ENCODE peak calls at places on chromosomes 11 and 22, in seven cellular contexts. W, U, V, C, O, G and M are unnamed samples.

GRCh38 chr11:11909727-11910126 is 68.0 kb downstream of the USP47 start:
- DNase-seq in V (no peak), O (no peak), G (no peak), C (no peak), U (no peak), W (peak; percentile 57), M (no peak)

GRCh38 chr11:118914178-118914918 is 11.4 kb downstream of the BCL9L start:
- DNase-seq in W (no peak), V (peak; percentile 73), O (peak; percentile 75), U (no peak), G (no peak), C (peak; percentile 72), M (no peak)

GRCh38 chr11:72823105-72823804 is 9.0 kb downstream of the ATG16L2 start:
- DNase-seq in C (no peak), O (no peak), V (peak; percentile 38), G (no peak), W (no peak), U (no peak), M (no peak)

GRCh38 chr11:47415091-47415854 is 6.9 kb downstream of the SLC39A13 start:
- DNase-seq in C (no peak), W (no peak), G (no peak), U (no peak), V (no peak), O (no peak), M (no peak)

GRCh38 chr22:46259374-46259773 is 3.8 kb downstream of the PKDREJ start:
- DNase-seq in O (no peak), W (no peak), C (no peak), V (no peak), G (no peak), U (no peak), M (no peak)

GRCh38 chr11:59756845-59757244 is 1.7 kb downstream of the STX3 start:
- DNase-seq in O (peak; percentile 87), V (peak; percentile 44), C (peak; percentile 78), G (no peak), W (peak; percentile 62), U (no peak), M (no peak)

GRCh38 chr11:34242037-34242625 is 115.7 kb downstream of the ABTB2 start:
- DNase-seq in W (peak; percentile 55), V (no peak), O (peak; percentile 58), U (no peak), C (no peak), G (no peak), M (no peak)

GRCh38 chr11:62985351-62985750 is 584 bp upstream of the SLC22A6 start:
- DNase-seq in U (no peak), W (no peak), V (no peak), O (no peak), C (no peak), G (no peak), M (no peak)

GRCh38 chr22:45338795-45339194 is 29.1 kb downstream of the FAM118A start:
- DNase-seq in G (no peak), U (no peak), C (no peak), O (no peak), W (no peak), V (no peak), M (no peak)

GRCh38 chr11:64629796-64630562 is 39.0 kb downstream of the SLC22A12 start:
- DNase-seq in G (peak; percentile 70), V (peak; percentile 57), C (no peak), O (no peak), W (peak; percentile 35), U (no peak), M (no peak)

GRCh38 chr11:128852327-128853023 is 14.6 kb downstream of the KCNJ1 start:
- DNase-seq in C (no peak), O (no peak), V (peak; percentile 73), W (no peak), U (no peak), G (no peak), M (no peak)

GRCh38 chr11:129917231-129917630 is 21.9 kb upstream of the NFRKB start:
- DNase-seq in G (no peak), V (no peak), C (no peak), W (peak; percentile 34), U (no peak), O (no peak), M (no peak)

GRCh38 chr22:25393121-25393805 is 171.2 kb upstream of the GRK3 start:
- DNase-seq in G (no peak), O (no peak), C (no peak), W (no peak), V (no peak), U (no peak), M (no peak)

GRCh38 chr11:24348908-24349307 is 147.9 kb upstream of the LUZP2 start:
- DNase-seq in W (no peak), O (no peak), V (no peak), C (no peak), G (no peak), U (no peak), M (no peak)

GRCh38 chr11:3056296-3057068 is 741 bp downstream of the CARS1 start:
- DNase-seq in U (no peak), O (no peak), V (no peak), C (peak; percentile 54), W (peak; percentile 46), G (no peak), M (no peak)

GRCh38 chr11:44927174-44927661 is 23.5 kb downstream of the TP53I11 start:
- DNase-seq in U (no peak), V (peak; percentile 75), W (peak; percentile 83), C (peak; percentile 77), G (peak; percentile 70), O (peak; percentile 46), M (peak; percentile 75)

GRCh38 chr11:5818245-5818865 is 9.6 kb downstream of the OR52N2 start:
- DNase-seq in O (no peak), C (no peak), U (no peak), V (no peak), W (no peak), G (no peak), M (no peak)

GRCh38 chr22:25475554-25476022 is 88.9 kb upstream of the GRK3 start:
- DNase-seq in V (no peak), W (peak; percentile 46), O (no peak), U (no peak), G (no peak), C (no peak), M (no peak)

GRCh38 chr22:46994983-46995382 is 232.5 kb downstream of the TBC1D22A start:
- DNase-seq in G (no peak), V (no peak), U (no peak), C (no peak), W (no peak), O (no peak), M (no peak)

GRCh38 chr11:68998390-68998911 is 14.6 kb downstream of the MRGPRF start:
- DNase-seq in G (no peak), U (peak; percentile 9), C (peak; percentile 17), O (no peak), W (peak; percentile 15), V (no peak), M (no peak)

GRCh38 chr11:119518746-119519382 is 95.9 kb upstream of the THY1 start:
- DNase-seq in V (no peak), O (peak; percentile 42), U (no peak), C (no peak), G (peak; percentile 25), W (peak; percentile 58), M (no peak)

GRCh38 chr11:1228921-1229451 is 6.1 kb downstream of the MUC5B start:
- DNase-seq in V (peak; percentile 20), U (no peak), G (no peak), C (peak; percentile 23), O (no peak), W (no peak), M (no peak)

GRCh38 chr11:37942081-37942480 is 1344.0 kb upstream of the RAG2 start:
- DNase-seq in W (no peak), O (no peak), C (no peak), V (no peak), G (no peak), U (no peak), M (no peak)

DNA sequence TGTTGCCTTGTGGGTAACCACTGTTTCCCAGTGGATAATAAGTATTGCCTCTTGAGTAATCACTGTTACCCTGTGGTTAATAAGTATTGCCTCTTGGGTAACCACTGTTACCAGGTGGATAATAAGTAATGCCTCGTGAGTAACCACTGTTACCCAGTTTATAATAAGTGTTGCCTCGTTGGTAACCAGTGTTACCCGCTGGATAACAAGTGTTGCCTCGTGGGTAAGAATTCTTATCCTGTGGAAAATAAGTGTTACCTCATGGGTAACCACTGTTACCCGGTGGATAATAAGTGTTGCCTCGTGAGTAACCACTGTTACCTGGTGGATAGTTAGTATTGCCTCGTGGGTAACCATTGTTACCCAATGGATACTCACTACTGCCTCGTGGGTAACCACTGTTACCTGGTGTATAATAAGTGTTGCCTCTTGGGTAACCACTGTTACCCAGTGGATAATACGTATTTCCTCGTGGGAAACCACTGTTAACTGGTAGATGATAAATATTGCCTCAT is 24.1 kb upstream of the NXPE4 start:
- DNase-seq in C (no peak), V (no peak), U (no peak), G (no peak), O (no peak), W (no peak), M (no peak)
- H3K9me3 ChIP-seq in C (no peaks in the 10 kb centered on the region), V (no peaks in the 10 kb centered on the region), U (no peaks in the 10 kb centered on the region), G (peaks cover 88% of the 10 kb centered on the region), O (no peaks in the 10 kb centered on the region), W (no peaks in the 10 kb centered on the region), M (no peaks in the 10 kb centered on the region)

GRCh38 chr11:117201906-117202305 is 2.7 kb downstream of the TAGLN start:
- DNase-seq in W (peak; percentile 46), U (no peak), C (no peak), G (no peak), V (peak; percentile 32), O (no peak), M (no peak)
- H3K27ac ChIP-seq in W (peak overlapping the region; percentile 27), U (peak overlapping the region; percentile 80), C (peak overlapping the region; percentile 71), G (no peak overlapping the region), V (peak overlapping the region; percentile 5), O (no peak overlapping the region), M (peak overlapping the region; percentile 88)

DNA sequence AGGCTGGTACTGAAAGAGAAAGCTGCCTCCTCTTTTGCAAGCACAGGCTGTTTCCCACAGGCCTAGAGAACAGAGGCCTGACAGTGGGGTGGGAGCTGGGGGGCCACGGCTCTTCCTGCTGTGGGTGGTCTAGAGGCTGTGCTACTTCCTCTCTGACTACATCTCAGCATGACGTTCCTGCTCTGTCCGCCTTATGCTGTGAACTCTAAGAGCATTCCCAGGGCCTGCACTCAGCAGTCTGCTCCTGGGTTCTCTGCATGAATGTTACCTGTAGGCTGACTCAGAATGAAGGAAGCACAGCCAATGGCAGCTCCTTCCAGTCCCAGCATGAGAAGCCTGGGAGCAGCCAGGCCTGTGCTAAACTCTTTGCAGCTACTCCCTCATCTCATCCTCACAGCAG is 534.3 kb downstream of the NTM start:
- DNase-seq in O (no peak), U (no peak), V (no peak), W (no peak), G (no peak), C (no peak), M (no peak)
- H3K4me3 ChIP-seq in O (no peak overlapping the region), U (no peak overlapping the region), V (no peak overlapping the region), W (no peak overlapping the region), G (no peak overlapping the region), C (no peak overlapping the region), M (no peak overlapping the region)

DNA sequence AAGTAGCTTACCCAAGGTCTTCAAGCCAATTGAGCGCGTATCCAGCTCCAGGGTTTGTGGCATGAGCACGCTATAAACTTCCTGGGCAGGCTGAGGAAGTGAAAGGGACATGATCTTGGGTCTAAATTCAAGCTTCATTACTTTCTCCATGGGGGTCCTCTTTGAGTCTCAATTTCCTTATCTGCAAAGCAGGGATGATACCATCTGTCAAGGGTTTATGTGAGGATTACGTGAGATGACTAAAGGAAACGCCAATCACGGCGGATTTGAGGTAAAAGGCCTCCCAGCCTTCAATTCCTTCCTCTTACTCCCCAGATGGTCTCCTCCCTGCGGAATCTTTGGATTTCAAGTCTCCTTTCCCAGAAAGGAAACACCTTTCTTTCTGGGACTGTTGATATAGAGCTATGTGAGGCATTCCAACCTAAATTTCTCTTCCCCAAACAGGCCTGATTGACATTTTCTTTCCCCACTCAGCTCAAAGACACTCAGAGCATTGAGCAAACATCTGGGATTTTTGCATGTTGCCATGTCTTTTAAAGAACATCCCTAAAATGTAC is 474.4 kb downstream of the INSC start:
- DNase-seq in C (no peak), U (no peak), W (no peak), G (no peak), O (no peak), V (no peak), M (no peak)
- H3K9me3 ChIP-seq in C (no peaks in the 10 kb centered on the region), U (no peaks in the 10 kb centered on the region), W (no peaks in the 10 kb centered on the region), G (no peaks in the 10 kb centered on the region), O (no peaks in the 10 kb centered on the region), V (no peaks in the 10 kb centered on the region), M (no peaks in the 10 kb centered on the region)